ENCODE peak calls at places on chromosomes 11 and 22, in six cellular contexts. L is epithelial cell of esophagus; H is germinal center; M is stimulated activated CD4-positive, alpha-beta T cell treated with anti-CD3 and anti-CD28 coated beads, TNF-alpha, amount 100 ng/mL, for 48 hours; S is HEK293T; P is NCI-H226. Y is an unnamed sample.

GRCh38 chr22:20086101-20086599 is 6.1 kb downstream of the DGCR8 start:
- DNase-seq in L (no peak), S (no peak), P (no peak), M (no peak), H (no peak), Y (no peak)

GRCh38 chr11:86484164-86484794 is 109.6 kb downstream of the CCDC81 start:
- DNase-seq in P (peak; percentile 92), H (no peak), L (peak; percentile 79), S (peak; percentile 23), M (no peak), Y (peak; percentile 44)

GRCh38 chr22:36561291-36561811 is 32.4 kb upstream of the EIF3D start:
- DNase-seq in P (no peak), S (no peak), L (no peak), M (no peak), H (no peak), Y (no peak)

GRCh38 chr22:40400173-40400572 is 29.8 kb downstream of the SGSM3 start:
- DNase-seq in M (no peak), S (no peak), L (no peak), H (peak; percentile 72), P (no peak), Y (no peak)

GRCh38 chr11:66936326-66936725 is 21.9 kb downstream of the PC start:
- DNase-seq in L (peak; percentile 90), M (no peak), S (no peak), P (peak; percentile 66), H (no peak), Y (no peak)

GRCh38 chr11:14275081-14275480 is 83.9 kb downstream of the RRAS2 start:
- DNase-seq in S (no peak), M (no peak), H (no peak), P (no peak), L (no peak), Y (no peak)

GRCh38 chr11:128725630-128726461 is 32.0 kb downstream of the FLI1 start:
- DNase-seq in M (no peak), P (peak; percentile 22), H (peak; percentile 64), L (peak; percentile 37), S (no peak), Y (no peak)

GRCh38 chr11:65900125-65900898 is at the start of gene FOSL1:
- DNase-seq in S (peak; percentile 72), L (peak; percentile 100), M (peak; percentile 93), P (peak; percentile 98), H (peak; percentile 87), Y (peak; percentile 55)

GRCh38 chr22:31818481-31819392 is 64.9 kb downstream of the DEPDC5 start:
- DNase-seq in S (no peak), P (peak; percentile 13), M (peak; percentile 23), L (peak; percentile 4), H (no peak), Y (peak; percentile 2)

GRCh38 chr11:1943977-1944376 is 3.2 kb upstream of the MRPL23 start:
- DNase-seq in L (peak; percentile 57), P (peak; percentile 12), H (no peak), M (no peak), S (no peak), Y (no peak)

GRCh38 chr11:76721755-76722677 is 51.5 kb upstream of the LRRC32 start:
- DNase-seq in S (peak; percentile 85), L (peak; percentile 79), P (peak; percentile 49), M (peak; percentile 63), H (peak; percentile 57), Y (no peak)

GRCh38 chr11:45021001-45021400 is 70.3 kb upstream of the TP53I11 start:
- DNase-seq in L (no peak), H (no peak), P (no peak), M (no peak), S (no peak), Y (no peak)

GRCh38 chr11:2426826-2427521 is 17.3 kb downstream of the TRPM5 start:
- DNase-seq in S (no peak), L (no peak), H (no peak), P (no peak), M (no peak), Y (no peak)

GRCh38 chr11:99548264-99548663 is 527.5 kb downstream of the CNTN5 start:
- DNase-seq in L (no peak), M (no peak), S (no peak), H (no peak), P (no peak), Y (no peak)

GRCh38 chr11:4048340-4048739 is 46.3 kb upstream of the RRM1 start:
- DNase-seq in M (no peak), L (no peak), H (no peak), P (no peak), S (no peak), Y (no peak)

GRCh38 chr11:69013009-69013951 is at the start of gene MRGPRF:
- DNase-seq in H (no peak), M (no peak), P (peak; percentile 94), S (no peak), L (no peak), Y (peak; percentile 34)

GRCh38 chr22:39593061-39593930 is 22.7 kb downstream of the CACNA1I start:
- DNase-seq in M (no peak), S (no peak), L (no peak), H (no peak), P (no peak), Y (no peak)

GRCh38 chr11:106087815-106088435 is 10.5 kb downstream of the AASDHPPT start:
- DNase-seq in M (peak; percentile 21), H (peak; percentile 3), L (peak; percentile 66), P (peak; percentile 29), S (peak; percentile 25), Y (no peak)

GRCh38 chr11:67563354-67564114 is 20.1 kb upstream of the GSTP1 start:
- DNase-seq in H (no peak), P (peak; percentile 86), S (no peak), M (no peak), L (peak; percentile 82), Y (no peak)

GRCh38 chr11:8914661-8915018 is 3.7 kb downstream of the AKIP1 start:
- DNase-seq in M (no peak), P (no peak), H (no peak), L (no peak), S (no peak), Y (no peak)

GRCh38 chr11:108324587-108324986 is 101.7 kb downstream of the ATM start:
- DNase-seq in H (no peak), L (peak; percentile 29), M (no peak), P (peak; percentile 2), S (no peak), Y (no peak)

GRCh38 chr11:74162688-74163467 is 7.9 kb downstream of the C2CD3 start:
- DNase-seq in L (no peak), P (no peak), M (no peak), H (no peak), S (no peak), Y (no peak)

GRCh38 chr11:128936546-128937275 is 6.0 kb downstream of the TP53AIP1 start:
- DNase-seq in L (no peak), M (no peak), H (no peak), S (no peak), P (no peak), Y (no peak)

GRCh38 chr22:29343313-29343805 is 27.9 kb upstream of the RASL10A start:
- DNase-seq in M (no peak), L (peak; percentile 66), H (no peak), S (no peak), P (peak; percentile 56), Y (no peak)

GRCh38 chr11:38718049-38718448 is 2120.0 kb upstream of the RAG2 start:
- DNase-seq in L (peak; percentile 34), S (no peak), M (no peak), H (no peak), P (peak; percentile 3), Y (no peak)

GRCh38 chr22:29621761-29622526 is 18.5 kb downstream of the NF2 start:
- DNase-seq in P (peak; percentile 77), L (peak; percentile 97), H (no peak), M (no peak), S (no peak), Y (no peak)

GRCh38 chr11:69947772-69948255 is 128.6 kb upstream of the FGF3 start:
- DNase-seq in L (no peak), M (no peak), S (no peak), P (no peak), H (no peak), Y (no peak)

GRCh38 chr11:12126352-12127019 is 16.1 kb downstream of the MICAL2 start:
- DNase-seq in S (no peak), M (no peak), H (no peak), P (peak; percentile 91), L (peak; percentile 91), Y (no peak)

GRCh38 chr22:39360674-39361413 is 11.1 kb downstream of the SYNGR1 start:
- DNase-seq in S (no peak), L (peak; percentile 83), H (no peak), P (no peak), M (no peak), Y (no peak)

Y was measured in GOT3.